ENCODE peak calls at places on chromosomes 16 and 17, in six cellular contexts. T is right atrium auricular region; E is adrenal gland; Q is pancreas; J is CD8-positive, alpha-beta T cell; K is body of pancreas. N is an unnamed sample.

GRCh38 chr16:12869681-12870427 is 31.5 kb upstream of the SHISA9 start:
- DNase-seq in Q (no peak), E (no peak), T (no peak), J (no peak), K (no peak), N (no peak)

GRCh38 chr17:20174588-20175265 is 165.6 kb downstream of the SPECC1 start:
- DNase-seq in K (no peak), J (no peak), E (peak; percentile 68), T (no peak), Q (no peak), N (no peak)

GRCh38 chr17:32943647-32944191 is 15.8 kb downstream of the TMEM98 start:
- DNase-seq in T (peak; percentile 75), K (peak; percentile 39), Q (no peak), J (no peak), E (no peak), N (no peak)

GRCh38 chr16:49817754-49818507 is 38.0 kb downstream of the ZNF423 start:
- DNase-seq in K (no peak), T (no peak), J (no peak), E (no peak), Q (no peak), N (no peak)

GRCh38 chr17:14737984-14738651 is 437.2 kb downstream of the HS3ST3B1 start:
- DNase-seq in J (no peak), T (peak; percentile 84), E (peak; percentile 92), Q (peak; percentile 51), K (peak; percentile 63), N (peak; percentile 85)

GRCh38 chr17:40564883-40565744 is at the start of gene CCR7:
- DNase-seq in K (no peak), T (no peak), E (no peak), J (peak; percentile 93), Q (no peak), N (no peak)

GRCh38 chr17:7932483-7932891 is 481 bp downstream of the CNTROB start:
- DNase-seq in T (peak; percentile 64), E (no peak), J (no peak), Q (no peak), K (no peak), N (peak; percentile 34)

GRCh38 chr17:48373130-48373844 is 56.7 kb downstream of the SKAP1 start:
- DNase-seq in K (no peak), E (no peak), T (no peak), J (no peak), Q (no peak), N (no peak)

GRCh38 chr17:49703557-49704277 is 4.0 kb downstream of the SLC35B1 start:
- DNase-seq in Q (no peak), J (no peak), K (no peak), T (no peak), E (peak; percentile 26), N (peak; percentile 68)

GRCh38 chr16:79658301-79659001 is 57.9 kb upstream of the MAF start:
- DNase-seq in E (peak; percentile 91), K (no peak), J (no peak), T (no peak), Q (no peak), N (peak; percentile 66)

GRCh38 chr17:38451840-38452529 is 23.7 kb downstream of the ARHGAP23 start:
- DNase-seq in K (no peak), T (no peak), Q (no peak), E (no peak), J (no peak), N (no peak)

GRCh38 chr16:12527077-12527476 is 276.6 kb downstream of the CPPED1 start:
- DNase-seq in K (no peak), T (no peak), Q (no peak), E (no peak), J (no peak), N (no peak)

GRCh38 chr16:79042886-79043285 is 557.7 kb downstream of the MAF start:
- DNase-seq in Q (no peak), T (no peak), K (no peak), E (no peak), J (no peak), N (no peak)

GRCh38 chr17:66414528-66415175 is 112.2 kb downstream of the PRKCA start:
- DNase-seq in J (no peak), Q (no peak), T (no peak), E (no peak), K (no peak), N (no peak)

GRCh38 chr17:4101127-4101798 is 41.6 kb downstream of the ZZEF1 start:
- DNase-seq in T (no peak), Q (no peak), J (no peak), K (no peak), E (peak; percentile 35), N (no peak)

GRCh38 chr16:1101573-1102332 is 5.7 kb upstream of the C1QTNF8 start:
- DNase-seq in J (no peak), E (no peak), K (no peak), Q (no peak), T (no peak), N (no peak)

GRCh38 chr17:35731932-35732805 is 730 bp downstream of the RASL10B start:
- DNase-seq in E (no peak), K (no peak), T (peak; percentile 57), Q (no peak), J (peak; percentile 48), N (peak; percentile 16)

GRCh38 chr16:67718668-67719047 is 458 bp downstream of the GFOD2 start:
- DNase-seq in Q (no peak), J (peak; percentile 52), K (no peak), E (no peak), T (no peak), N (no peak)

GRCh38 chr17:50721194-50722010 is 2.0 kb downstream of the LUC7L3 start:
- DNase-seq in J (no peak), T (no peak), K (no peak), Q (no peak), E (no peak), N (no peak)

GRCh38 chr17:6011241-6011640 is 58.9 kb upstream of the WSCD1 start:
- DNase-seq in E (no peak), K (no peak), Q (no peak), J (no peak), T (no peak), N (no peak)

GRCh38 chr16:83954577-83955016 is 1.6 kb downstream of the OSGIN1 start:
- DNase-seq in T (peak; percentile 80), Q (peak; percentile 59), J (no peak), K (peak; percentile 73), E (peak; percentile 87), N (peak; percentile 63)

GRCh38 chr17:54544239-54544638 is 356.4 kb upstream of the TOM1L1 start:
- DNase-seq in J (no peak), Q (no peak), E (no peak), K (no peak), T (no peak), N (no peak)

GRCh38 chr16:3618782-3619166 is 7.4 kb upstream of the SLX4 start:
- DNase-seq in J (no peak), K (no peak), Q (no peak), E (peak; percentile 73), T (no peak), N (no peak)

GRCh38 chr17:79979201-79979840 is 56.4 kb downstream of the TBC1D16 start:
- DNase-seq in J (no peak), E (no peak), K (peak; percentile 12), Q (no peak), T (no peak), N (no peak)

GRCh38 chr16:4253394-4254150 is 11.7 kb upstream of the SRL start:
- DNase-seq in K (peak; percentile 100), T (peak; percentile 99), J (peak; percentile 99), E (peak; percentile 100), Q (peak; percentile 100), N (peak; percentile 99)

GRCh38 chr16:87086156-87086555 is 231.0 kb downstream of the C16orf95 start:
- DNase-seq in E (no peak), J (no peak), Q (no peak), T (no peak), K (no peak), N (no peak)

GRCh38 chr16:65681406-65681805 is 559.5 kb upstream of the CDH11 start:
- DNase-seq in E (no peak), T (no peak), Q (no peak), J (no peak), K (no peak), N (no peak)

DNA sequence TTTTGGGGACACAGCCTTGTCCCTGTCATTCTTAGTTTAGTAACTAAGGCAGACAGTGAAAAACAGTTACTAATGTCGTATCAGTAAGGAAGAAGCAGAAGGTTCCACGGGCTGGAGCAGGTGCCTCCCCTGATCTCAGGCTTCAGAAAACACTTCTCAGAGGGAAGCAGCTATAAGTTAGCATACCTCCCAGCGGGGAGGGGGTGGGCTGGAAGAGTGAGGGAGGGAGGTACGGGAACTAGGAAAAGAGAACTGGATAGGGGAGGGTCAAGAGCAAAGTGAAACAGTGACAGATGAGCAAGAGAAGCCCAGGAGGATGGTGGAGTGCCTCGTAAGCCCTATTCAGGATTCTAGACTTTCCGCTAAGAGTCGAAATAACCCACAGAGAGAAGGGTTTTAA is 186.3 kb upstream of the XYLT1 start:
- DNase-seq in Q (no peak), K (no peak), J (no peak), E (no peak), T (no peak), N (no peak)
- H3K27me3 ChIP-seq in Q (peaks cover 6% of the 10 kb centered on the region), K (no peaks in the 10 kb centered on the region), J (no peaks in the 10 kb centered on the region), E (no peaks in the 10 kb centered on the region), T (no peaks in the 10 kb centered on the region), N (no peaks in the 10 kb centered on the region)

GRCh38 chr16:89037261-89038152 is 56.1 kb upstream of the ACSF3 start:
- DNase-seq in J (no peak), T (no peak), Q (no peak), E (peak; percentile 46), K (no peak), N (no peak)

GRCh38 chr16:89040391-89040790 is 53.3 kb upstream of the ACSF3 start:
- DNase-seq in T (no peak), J (no peak), Q (no peak), K (no peak), E (no peak), N (no peak)

GRCh38 chr16:89038221-89038721 is 55.4 kb upstream of the ACSF3 start:
- DNase-seq in Q (no peak), K (no peak), E (no peak), J (no peak), T (no peak), N (no peak)

GRCh38 chr16:89039756-89040155 is 53.9 kb upstream of the ACSF3 start:
- DNase-seq in E (no peak), T (no peak), Q (no peak), K (no peak), J (no peak), N (no peak)

GRCh38 chr16:89038811-89039735 is 54.6 kb upstream of the ACSF3 start:
- DNase-seq in T (no peak), K (no peak), J (no peak), E (no peak), Q (no peak), N (no peak)
- H3K27me3 ChIP-seq in T (no peaks in the 10 kb centered on the region), K (no peaks in the 10 kb centered on the region), J (no peaks in the 10 kb centered on the region), E (peaks cover 35% of the 10 kb centered on the region), Q (no peaks in the 10 kb centered on the region), N (peaks cover 93% of the 10 kb centered on the region)

GRCh38 chr17:74858672-74859438 is 830 bp downstream of the GRIN2C start:
- DNase-seq in E (no peak), T (no peak), K (no peak), J (no peak), Q (no peak), N (no peak)
- H3K27me3 ChIP-seq in E (no peaks in the 10 kb centered on the region), T (peaks cover 7% of the 10 kb centered on the region), K (peaks cover 4% of the 10 kb centered on the region), J (peaks cover 24% of the 10 kb centered on the region), Q (peaks cover 20% of the 10 kb centered on the region), N (peaks cover 65% of the 10 kb centered on the region)

DNA sequence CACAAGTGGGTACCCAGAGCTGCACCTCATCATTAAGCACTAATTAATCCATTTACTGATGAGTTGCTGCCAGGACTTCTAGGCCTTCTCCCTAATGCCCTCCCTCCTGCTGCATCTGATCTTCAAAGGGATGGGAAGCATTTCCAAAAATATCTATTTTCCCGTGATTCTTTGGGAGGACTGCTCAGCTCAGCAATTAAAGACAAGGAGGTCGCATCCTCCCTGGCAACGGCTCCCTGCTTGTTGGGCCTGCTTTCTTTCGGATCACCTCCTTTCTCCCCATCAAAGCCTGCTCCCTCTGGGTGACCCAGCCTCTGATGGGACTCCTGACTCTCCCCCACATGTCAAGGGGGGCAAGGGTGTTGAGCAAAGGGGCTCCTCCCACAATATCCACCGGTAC is 26.0 kb upstream of the SPPL2C start:
- DNase-seq in E (no peak), T (no peak), Q (no peak), J (no peak), K (no peak), N (no peak)
- H3K27me3 ChIP-seq in E (no peaks in the 10 kb centered on the region), T (no peaks in the 10 kb centered on the region), Q (no peaks in the 10 kb centered on the region), J (no peaks in the 10 kb centered on the region), K (no peaks in the 10 kb centered on the region), N (no peaks in the 10 kb centered on the region)

N was measured in breast epithelium.